ENCODE peak calls at places on chromosomes 4 and X, in seven cellular contexts. J is pancreas, A is small intestine, B is GM23248, I is OCI-LY7, G is GM06990, Z is body of pancreas. N is an unnamed sample. For H3K36me3, the result is how much of the 10 kb centered on the place peaks cover.

GRCh38 chrX:49184294-49185061 is 1.7 kb downstream of the PRICKLE3 start:
- DNase-seq in G (peak), A (peak), J (peak), I (peak), Z (peak), B (peak), N (peak)

GRCh38 chr4:48854982-48855381 is 24.1 kb downstream of the OCIAD1 start:
- DNase-seq in Z (no peak), J (no peak), I (no peak), G (no peak), B (no peak), A (no peak), N (no peak)

GRCh38 chrX:72028701-72029470 is 102.8 kb downstream of the RTL5 start:
- DNase-seq in G (no peak), Z (no peak), B (no peak), A (peak), I (no peak), J (no peak), N (no peak)

GRCh38 chrX:12292996-12293765 is 154.9 kb downstream of the FRMPD4 start:
- DNase-seq in Z (no peak), A (no peak), J (no peak), I (no peak), G (no peak), B (no peak), N (no peak)

GRCh38 chrX:115948018-115948923 is 222.3 kb upstream of the AGTR2 start:
- DNase-seq in G (no peak), B (no peak), I (no peak), J (peak), A (peak), Z (no peak), N (no peak)

GRCh38 chr4:119804404-119804803 is 175.8 kb upstream of the PDE5A start:
- DNase-seq in B (no peak), I (no peak), Z (no peak), A (no peak), J (no peak), G (no peak), N (no peak)

GRCh38 chr4:162163892-162164759 is at the start of gene FSTL5:
- DNase-seq in B (peak), G (peak), J (peak), A (peak), Z (peak), I (no peak), N (peak)

GRCh38 chrX:22399793-22400192 is 127.1 kb downstream of the CBLL2 start:
- DNase-seq in A (no peak), B (peak), Z (no peak), I (no peak), G (no peak), J (no peak), N (no peak)

GRCh38 chr4:156190606-156191005 is 236.9 kb upstream of the CTSO start:
- DNase-seq in A (no peak), G (no peak), J (no peak), Z (no peak), I (no peak), B (peak), N (no peak)

GRCh38 chr4:180134116-180134866 is 2108.9 kb upstream of the TENM3 start:
- DNase-seq in I (no peak), Z (peak), G (peak), A (peak), J (peak), B (no peak), N (peak)

GRCh38 chrX:45852884-45853283 is 652.2 kb upstream of the DIPK2B start:
- DNase-seq in A (no peak), G (no peak), I (no peak), J (no peak), B (peak), Z (no peak), N (no peak)

GRCh38 chr4:89434364-89434988 is 126.9 kb upstream of the GPRIN3 start:
- DNase-seq in I (peak), Z (no peak), J (no peak), G (no peak), B (peak), A (peak), N (peak)

GRCh38 chr4:77022581-77023133 is 53.1 kb downstream of the CCNI start:
- DNase-seq in B (peak), A (no peak), G (no peak), I (no peak), J (no peak), Z (no peak), N (no peak)

DNA sequence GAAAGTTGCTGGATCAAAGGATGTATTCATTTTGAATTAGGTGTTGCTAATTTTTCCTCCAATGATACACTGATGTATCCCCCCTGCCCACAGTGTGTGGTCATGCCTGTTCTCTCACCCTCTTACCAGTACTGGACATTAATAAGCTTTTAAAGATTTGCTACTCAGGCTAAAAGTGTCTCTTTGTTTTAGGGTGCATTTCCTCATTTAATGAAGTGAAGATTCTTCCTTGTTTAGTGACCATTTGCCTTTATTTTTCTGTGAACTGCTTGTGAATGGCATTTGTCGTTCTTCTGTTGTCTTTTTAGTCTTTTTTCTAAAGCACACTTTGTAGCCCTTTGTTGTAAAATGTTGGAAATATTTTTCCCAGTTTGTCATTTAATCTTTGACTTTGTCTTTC is 5.0 kb downstream of the MSMO1 start:
- DNase-seq in A (no peak), Z (no peak), I (no peak), G (no peak), J (no peak), B (no peak), N (no peak)
- H3K4me3 ChIP-seq in A (no peak), Z (no peak), I (peak), G (no peak), J (no peak), B (no peak), N (no peak)

DNA sequence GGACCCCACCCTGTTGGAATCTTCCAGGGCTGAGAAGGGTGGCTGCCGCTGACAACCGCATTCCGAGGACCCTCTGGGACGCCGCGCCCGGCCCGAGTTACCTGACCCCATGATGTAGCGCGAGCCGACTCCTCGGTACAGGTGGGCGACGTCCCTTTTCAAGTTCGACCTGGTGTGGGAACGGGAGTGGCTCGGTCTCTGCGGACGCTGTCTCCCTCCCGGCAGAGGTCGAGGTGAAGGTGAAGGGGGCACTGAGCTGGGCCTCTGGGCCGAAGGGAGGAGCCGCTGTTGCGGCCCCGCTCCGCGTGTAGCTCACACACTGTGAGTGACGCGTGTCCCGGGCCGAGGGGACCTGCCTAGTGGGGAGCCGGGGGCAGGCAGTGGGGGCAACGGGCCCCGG is 4.5 kb downstream of the GTPBP6 start:
- DNase-seq in B (no peak), J (no peak), I (no peak), Z (no peak), A (no peak), G (no peak), N (peak)
- H3K36me3 ChIP-seq in B (under half), J (under half), I (half or more), Z (under half), A (under half), G (under half), N (under half)

DNA sequence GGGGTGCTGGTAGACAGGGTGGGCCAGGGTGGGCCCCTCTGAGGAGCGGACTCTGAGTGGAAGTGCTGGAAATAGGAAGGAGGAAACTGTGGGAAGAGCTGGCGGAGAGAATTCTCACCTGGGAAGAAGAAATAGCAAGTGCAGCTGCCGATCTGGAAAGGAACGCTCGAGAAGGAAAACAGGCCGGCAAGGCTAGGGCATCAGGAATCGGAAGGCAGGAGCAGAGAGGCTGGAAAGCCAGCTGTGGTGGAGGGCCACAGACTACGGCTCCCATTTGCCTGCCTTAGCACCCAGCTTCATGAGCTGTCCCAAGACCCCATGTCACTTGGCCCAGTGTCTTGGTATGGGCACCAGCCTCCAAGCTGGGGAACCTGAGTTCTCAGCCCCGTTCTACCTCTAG is 37.3 kb downstream of the DCTD start:
- DNase-seq in J (no peak), G (no peak), Z (no peak), I (no peak), A (no peak), B (no peak), N (no peak)
- H3K4me3 ChIP-seq in J (no peak), G (no peak), Z (no peak), I (no peak), A (no peak), B (no peak), N (no peak)

DNA sequence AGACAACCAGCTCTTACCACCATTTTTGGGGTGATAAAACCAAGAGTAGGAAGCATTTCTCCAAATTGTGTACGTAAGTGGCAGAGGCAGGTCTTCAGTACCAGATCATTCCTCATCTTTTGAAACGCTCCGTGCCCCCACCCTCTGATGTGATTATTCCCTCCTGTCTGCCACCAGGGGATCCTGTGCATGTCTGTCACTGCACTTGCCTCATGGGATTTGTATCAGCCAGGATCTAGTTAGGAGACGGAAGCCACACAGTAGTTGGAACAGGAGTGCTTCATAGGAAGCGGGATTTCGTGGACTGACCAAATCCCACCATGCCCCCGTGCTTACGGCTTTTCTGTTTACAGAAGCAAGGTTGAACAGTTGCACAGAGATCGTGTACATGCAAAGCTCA is 75.5 kb downstream of the SHROOM2 start:
- DNase-seq in B (no peak), G (no peak), A (no peak), J (no peak), Z (no peak), I (no peak), N (no peak)
- H3K36me3 ChIP-seq in B (under half), G (under half), A (under half), J (under half), Z (under half), I (under half), N (under half)

GRCh38 chrX:82070948-82071347 is 869.0 kb downstream of the SH3BGRL start:
- DNase-seq in Z (no peak), A (no peak), B (no peak), J (no peak), I (no peak), G (no peak), N (no peak)
- H3K4me3 ChIP-seq in Z (no peak), A (no peak), B (no peak), J (no peak), I (no peak), G (no peak), N (no peak)

GRCh38 chr4:2494992-2495391 is 26.1 kb downstream of the RNF4 start:
- DNase-seq in A (no peak), Z (no peak), B (no peak), G (no peak), I (no peak), J (no peak), N (no peak)

GRCh38 chr4:2501034-2501594 is 32.2 kb downstream of the RNF4 start:
- DNase-seq in G (no peak), Z (no peak), A (no peak), B (no peak), I (no peak), J (no peak), N (no peak)

GRCh38 chr4:2500547-2500946 is 31.6 kb downstream of the RNF4 start:
- DNase-seq in B (peak), Z (no peak), A (no peak), J (no peak), G (no peak), I (no peak), N (no peak)

GRCh38 chr4:2497931-2498330 is 29.0 kb downstream of the RNF4 start:
- DNase-seq in G (peak), Z (no peak), B (no peak), J (no peak), I (peak), A (no peak), N (no peak)

GRCh38 chr4:2497324-2497723 is 28.4 kb downstream of the RNF4 start:
- DNase-seq in G (no peak), Z (no peak), B (no peak), I (no peak), J (no peak), A (no peak), N (no peak)
- H3K36me3 ChIP-seq in G (under half), Z (under half), B (half or more), I (half or more), J (under half), A (under half), N (under half)

GRCh38 chr4:112708772-112709171 is 71.8 kb downstream of the LARP7 start:
- DNase-seq in A (no peak), B (no peak), Z (no peak), J (no peak), G (no peak), I (no peak), N (no peak)

GRCh38 chr4:112706840-112707207 is 69.9 kb downstream of the LARP7 start:
- DNase-seq in I (no peak), Z (no peak), G (no peak), B (no peak), A (no peak), J (no peak), N (no peak)

GRCh38 chr4:112704322-112704721 is 67.4 kb downstream of the LARP7 start:
- DNase-seq in G (no peak), B (no peak), J (no peak), Z (no peak), A (no peak), I (no peak), N (no peak)

GRCh38 chr4:112702892-112703291 is 65.9 kb downstream of the LARP7 start:
- DNase-seq in I (no peak), B (peak), G (no peak), J (no peak), Z (no peak), A (no peak), N (no peak)

GRCh38 chr4:112704991-112705845 is 68.3 kb downstream of the LARP7 start:
- DNase-seq in A (peak), Z (peak), G (peak), B (peak), I (no peak), J (peak), N (no peak)
- H3K4me3 ChIP-seq in A (no peak), Z (no peak), G (peak), B (peak), I (peak), J (peak), N (no peak)

GRCh38 chr4:25397305-25397704 is 20.2 kb downstream of the ANAPC4 start:
- DNase-seq in B (no peak), J (no peak), G (no peak), Z (no peak), A (no peak), I (no peak), N (no peak)
- H3K36me3 ChIP-seq in B (half or more), J (half or more), G (under half), Z (under half), A (under half), I (half or more), N (under half)

GRCh38 chr4:107314156-107314555 is 278.0 kb upstream of the DKK2 start:
- DNase-seq in A (no peak), G (no peak), I (no peak), J (no peak), B (no peak), Z (no peak), N (no peak)

GRCh38 chr4:107318078-107318477 is 282.0 kb upstream of the DKK2 start:
- DNase-seq in A (no peak), G (no peak), Z (no peak), B (peak), I (no peak), J (no peak), N (no peak)

GRCh38 chr4:107319386-107319785 is 283.3 kb upstream of the DKK2 start:
- DNase-seq in B (peak), A (no peak), G (no peak), J (no peak), I (no peak), Z (no peak), N (no peak)

GRCh38 chr4:107315584-107315983 is 279.5 kb upstream of the DKK2 start:
- DNase-seq in B (no peak), I (no peak), A (no peak), Z (no peak), J (no peak), G (no peak), N (no peak)

DNA sequence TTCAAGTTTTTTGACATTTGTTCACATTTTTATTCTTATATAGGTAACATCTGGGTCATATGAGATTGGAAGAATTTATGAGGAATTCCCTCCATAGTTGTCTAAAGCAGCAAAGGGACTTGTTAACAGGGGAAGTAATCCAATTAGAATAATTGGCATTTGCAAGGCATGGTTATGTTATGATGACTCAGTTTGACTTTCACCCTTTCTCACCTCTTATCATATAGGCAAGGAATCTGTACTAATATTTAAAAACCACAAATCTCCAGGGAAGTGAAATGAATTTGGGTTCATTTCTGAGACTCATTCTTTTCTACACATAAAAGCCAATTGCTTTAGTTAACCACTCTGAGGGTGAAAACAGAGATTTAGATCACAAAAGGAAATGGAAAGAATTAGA is 281.5 kb upstream of the DKK2 start:
- DNase-seq in B (peak), A (no peak), Z (no peak), G (no peak), J (no peak), I (no peak), N (no peak)
- H3K4me3 ChIP-seq in B (no peak), A (no peak), Z (no peak), G (no peak), J (no peak), I (no peak), N (no peak)

GRCh38 chr4:4245172-4245571 is 2.9 kb downstream of the TMEM128 start:
- DNase-seq in A (peak), J (no peak), B (no peak), I (no peak), G (no peak), Z (no peak), N (peak)
- H3K36me3 ChIP-seq in A (under half), J (under half), B (under half), I (under half), G (under half), Z (under half), N (under half)

N was measured in mucosa of descending colon.